ENCODE peak calls at places on chromosomes 13 and 19, in five cellular contexts. H is NCI-H1105, F is HFFc6, O is testis, Z is choroid plexus epithelial cell. P is an unnamed sample.

GRCh38 chr13:41060723-41061074 is 610 bp upstream of the WBP4 start:
- DNase-seq in H (peak), F (peak), O (peak), Z (peak), P (peak)

GRCh38 chr19:56637976-56638555 is 4.9 kb upstream of the SMIM17 start:
- DNase-seq in H (no peak), F (peak), O (peak), Z (peak), P (peak)

GRCh38 chr19:14361824-14362223 is 19.4 kb upstream of the ADGRE5 start:
- DNase-seq in H (no peak), F (no peak), O (no peak), Z (no peak), P (no peak)

GRCh38 chr19:16258440-16258903 is 60.8 kb downstream of the AP1M1 start:
- DNase-seq in H (no peak), F (no peak), O (peak), Z (peak), P (peak)

GRCh38 chr19:41449079-41449864 is 6.3 kb downstream of the ERICH4 start:
- DNase-seq in H (peak), F (peak), O (peak), Z (peak), P (peak)

GRCh38 chr19:16235811-16236710 is 38.4 kb downstream of the AP1M1 start:
- DNase-seq in H (no peak), F (no peak), O (no peak), Z (no peak), P (no peak)

GRCh38 chr13:40103864-40104263 is 448.4 kb downstream of the COG6 start:
- DNase-seq in H (no peak), F (no peak), O (no peak), Z (no peak), P (no peak)

GRCh38 chr13:91211548-91211947 is 135.9 kb upstream of the MIR17HG start:
- DNase-seq in H (no peak), F (no peak), O (no peak), Z (no peak), P (no peak)

GRCh38 chr19:5157186-5157585 is 183.4 kb downstream of the PTPRS start:
- DNase-seq in H (no peak), F (no peak), O (no peak), Z (no peak), P (no peak)

GRCh38 chr19:34712606-34713261 is 21.3 kb upstream of the ZNF181 start:
- DNase-seq in H (peak), F (peak), O (peak), Z (peak), P (peak)

GRCh38 chr19:34155686-34156085 is 16.6 kb upstream of the LSM14A start:
- DNase-seq in H (no peak), F (peak), O (no peak), Z (peak), P (no peak)

GRCh38 chr19:1407662-1408299 is 395 bp downstream of the DAZAP1 start:
- DNase-seq in H (no peak), F (no peak), O (no peak), Z (no peak), P (peak)

GRCh38 chr13:114097893-114098688 is 34.3 kb downstream of the RASA3 start:
- DNase-seq in H (no peak), F (no peak), O (peak), Z (no peak), P (no peak)

GRCh38 chr13:108987945-108988344 is 358.5 kb downstream of the MYO16 start:
- DNase-seq in H (no peak), F (no peak), O (no peak), Z (no peak), P (no peak)

GRCh38 chr19:55809381-55810058 is 22.3 kb downstream of the NLRP11 start:
- DNase-seq in H (peak), F (peak), O (peak), Z (peak), P (peak)

GRCh38 chr13:110610955-110611595 is 4.3 kb upstream of the NAXD start:
- DNase-seq in H (no peak), F (no peak), O (no peak), Z (no peak), P (no peak)

P was measured in lung.